ENCODE peak calls at places on chromosome 19, in eight cellular contexts. L is tibial nerve; Y is cardiac muscle cell; Z is CD4-positive, CD25-positive, alpha-beta regulatory T cell; J is Peyer's patch; R is AG04450; A is iPS DF 6.9; C is GM23338. D is an unnamed sample.

GRCh38 chr19:46791944-46792343 is 3.5 kb upstream of the SLC1A5 start:
- DNase-seq in Y (no peak), C (no peak), J (no peak), L (no peak), Z (peak), R (no peak), A (no peak), D (no peak)

GRCh38 chr19:47613165-47614146 is 4.5 kb downstream of the BICRA start:
- DNase-seq in C (peak), Z (no peak), J (no peak), L (no peak), Y (peak), R (peak), A (no peak), D (no peak)

GRCh38 chr19:35549174-35549788 is 3.9 kb downstream of the TMEM147 start:
- DNase-seq in R (no peak), L (peak), C (peak), A (no peak), J (peak), Z (peak), Y (peak), D (no peak)

GRCh38 chr19:15248648-15249559 is 16.7 kb upstream of the EPHX3 start:
- DNase-seq in L (peak), R (peak), A (no peak), Z (no peak), J (peak), C (no peak), Y (peak), D (peak)

GRCh38 chr19:51926426-51926783 is 867 bp upstream of the ZNF613 start:
- DNase-seq in A (no peak), L (no peak), C (no peak), R (no peak), Z (no peak), J (no peak), Y (no peak), D (no peak)

GRCh38 chr19:12052571-12053169 is at the start of gene ZNF878:
- DNase-seq in J (peak), R (peak), Z (peak), C (peak), A (peak), L (peak), Y (peak), D (peak)

GRCh38 chr19:48332351-48332661 is 7.0 kb downstream of the EMP3 start:
- DNase-seq in Y (no peak), A (no peak), Z (no peak), C (no peak), R (no peak), J (no peak), L (no peak), D (no peak)

GRCh38 chr19:16587031-16588023 is 15.1 kb upstream of the SLC35E1 start:
- DNase-seq in R (no peak), J (peak), L (peak), Z (peak), C (peak), Y (no peak), A (no peak), D (no peak)

GRCh38 chr19:19338082-19338481 is 17.5 kb downstream of the MAU2 start:
- DNase-seq in Y (no peak), Z (no peak), J (no peak), R (no peak), L (no peak), C (no peak), A (no peak), D (peak)

GRCh38 chr19:34120846-34121639 is 51.3 kb upstream of the LSM14A start:
- DNase-seq in Y (peak), L (peak), J (no peak), R (peak), C (peak), Z (peak), A (no peak), D (peak)

GRCh38 chr19:40831502-40832430 is 18.5 kb downstream of the CYP2A6 start:
- DNase-seq in Y (peak), J (no peak), A (no peak), R (peak), L (peak), C (no peak), Z (no peak), D (peak)

GRCh38 chr19:50046649-50047503 is 21.1 kb downstream of the ZNF473 start:
- DNase-seq in L (peak), R (no peak), Y (peak), C (peak), A (peak), Z (peak), J (peak), D (no peak)

GRCh38 chr19:50042363-50043024 is 16.7 kb downstream of the ZNF473 start:
- DNase-seq in Y (no peak), L (no peak), A (no peak), J (no peak), R (no peak), Z (no peak), C (no peak), D (no peak)

GRCh38 chr19:48319647-48320537 is 5.5 kb upstream of the EMP3 start:
- DNase-seq in L (peak), R (no peak), J (peak), C (peak), Y (peak), Z (peak), A (no peak), D (peak)

GRCh38 chr19:48635966-48636858 is 967 bp downstream of the DBP start:
- DNase-seq in C (peak), A (no peak), L (no peak), Z (peak), Y (no peak), R (no peak), J (no peak), D (no peak)

GRCh38 chr19:42121036-42121621 is 11.1 kb downstream of the POU2F2 start:
- DNase-seq in Y (no peak), J (no peak), L (no peak), R (no peak), C (no peak), Z (no peak), A (no peak), D (no peak)
- H3K4me3 ChIP-seq in Y (no peak), J (no peak), L (no peak), R (no peak), C (no peak), Z (no peak), A (no peak), D (no peak)

DNA sequence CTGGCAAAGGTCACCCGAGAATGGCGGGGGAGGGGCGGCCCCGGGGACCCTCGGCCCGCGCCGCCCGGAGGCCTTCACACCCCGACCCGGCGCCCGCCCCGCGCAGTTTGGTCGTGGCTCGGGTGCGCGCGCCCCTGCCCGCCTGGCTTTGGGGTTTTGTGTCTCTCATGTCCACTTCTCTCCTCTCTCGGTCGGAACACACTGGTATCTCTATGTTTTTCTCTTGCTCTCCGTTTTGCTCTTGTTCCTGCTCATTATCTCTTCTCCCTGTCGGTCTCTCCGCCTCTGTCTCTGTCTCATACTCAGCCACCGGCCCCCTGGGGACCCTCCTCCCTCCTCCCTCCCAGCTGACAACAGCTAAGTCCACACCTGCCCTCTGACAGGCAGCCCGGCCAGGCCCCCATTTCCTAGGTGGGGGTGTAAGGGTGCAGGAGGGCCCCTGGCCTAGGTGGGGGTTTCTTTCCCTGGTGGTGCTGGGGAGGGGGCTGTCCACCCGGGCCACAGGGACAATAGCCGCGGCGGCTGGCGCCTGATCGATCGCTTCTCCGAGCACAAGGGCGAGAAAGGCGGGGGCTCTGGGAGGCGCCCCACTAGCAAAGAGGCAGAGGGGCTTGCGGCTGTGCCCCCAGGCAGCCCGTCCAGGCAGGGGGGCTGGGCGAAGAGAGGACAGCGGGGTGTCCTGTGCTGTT is 2.3 kb downstream of the ONECUT3 start:
- DNase-seq in Y (no peak), L (no peak), Z (no peak), A (no peak), J (no peak), R (no peak), C (no peak), D (no peak)
- H3K4me3 ChIP-seq in Y (no peak), L (no peak), Z (no peak), A (no peak), J (no peak), R (no peak), C (peak), D (no peak)

GRCh38 chr19:8054169-8054568 is 1.6 kb downstream of the CCL25 start:
- DNase-seq in R (no peak), A (no peak), C (no peak), Z (no peak), Y (no peak), L (no peak), J (peak), D (no peak)

GRCh38 chr19:8046569-8047165 is 5.9 kb upstream of the CCL25 start:
- DNase-seq in R (no peak), L (no peak), A (no peak), Y (no peak), J (no peak), C (no peak), Z (no peak), D (no peak)

GRCh38 chr19:8052464-8052859 is at the start of gene CCL25:
- DNase-seq in C (no peak), J (no peak), R (no peak), Z (no peak), Y (no peak), L (no peak), A (no peak), D (no peak)

GRCh38 chr19:8045872-8046568 is 6.5 kb upstream of the CCL25 start:
- DNase-seq in R (no peak), L (no peak), C (no peak), Y (no peak), A (no peak), J (no peak), Z (no peak), D (no peak)

DNA sequence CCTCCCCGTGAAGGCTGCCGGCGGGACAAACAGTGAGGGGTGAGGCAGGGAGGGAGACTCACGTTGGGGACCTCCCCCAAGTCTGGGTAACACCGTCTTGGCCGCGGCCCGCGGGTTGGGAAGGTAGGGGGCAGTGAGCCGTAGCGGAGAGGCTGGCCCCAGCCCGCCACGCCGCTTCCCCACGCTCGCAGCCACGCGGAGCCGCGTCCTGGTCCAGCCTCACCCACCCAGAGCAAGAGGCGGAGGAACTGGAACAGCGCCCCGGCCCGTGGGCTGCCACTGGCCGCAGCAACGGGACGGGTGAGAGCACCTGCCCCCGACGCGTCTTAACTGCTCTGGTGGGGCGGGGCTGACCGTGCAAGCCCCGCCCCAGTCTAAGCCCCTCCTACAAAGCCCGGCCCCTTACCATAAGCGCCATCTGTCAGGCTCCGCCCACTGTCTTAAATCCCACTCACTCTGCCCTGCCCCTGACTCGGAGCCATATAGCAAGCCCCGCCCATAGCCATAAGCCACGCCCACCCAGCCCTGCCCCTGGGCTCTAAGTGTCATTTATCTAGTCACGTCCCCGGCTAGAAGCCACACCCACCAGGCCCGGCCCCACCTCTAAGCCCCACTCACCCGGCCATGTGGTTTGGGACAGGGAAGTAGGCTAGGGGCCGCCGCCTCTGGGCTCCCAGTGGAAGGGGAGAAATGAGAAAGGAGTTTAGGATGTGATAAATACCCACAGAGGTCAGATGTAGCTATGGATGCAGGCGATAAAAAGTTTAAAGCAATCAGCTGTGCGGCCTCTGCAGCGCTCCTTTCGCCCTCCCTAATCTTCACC is 2.1 kb upstream of the CCL25 start:
- DNase-seq in J (peak), Z (peak), R (peak), L (peak), A (peak), Y (peak), C (peak), D (peak)
- H3K4me3 ChIP-seq in J (peak), Z (no peak), R (peak), L (peak), A (peak), Y (peak), C (peak), D (peak)

GRCh38 chr19:10780368-10780767 is 55.6 kb downstream of the TMED1 start:
- DNase-seq in Z (no peak), Y (peak), A (no peak), J (peak), R (no peak), C (no peak), L (peak), D (peak)

GRCh38 chr19:10782795-10783194 is 53.2 kb downstream of the TMED1 start:
- DNase-seq in R (no peak), Z (no peak), L (no peak), Y (no peak), A (no peak), C (no peak), J (no peak), D (no peak)

GRCh38 chr19:10774893-10775292 is 57.0 kb downstream of the DNM2 start:
- DNase-seq in R (no peak), J (no peak), C (no peak), Z (no peak), L (no peak), Y (no peak), A (no peak), D (no peak)

GRCh38 chr19:10773969-10774368 is 56.1 kb downstream of the DNM2 start:
- DNase-seq in Y (no peak), R (no peak), Z (no peak), L (no peak), A (no peak), J (no peak), C (no peak), D (no peak)

GRCh38 chr19:10776900-10777650 is 58.9 kb downstream of the TMED1 start:
- DNase-seq in A (no peak), L (no peak), R (no peak), C (no peak), J (peak), Y (no peak), Z (no peak), D (no peak)
- H3K4me3 ChIP-seq in A (no peak), L (no peak), R (no peak), C (no peak), J (no peak), Y (no peak), Z (no peak), D (no peak)

GRCh38 chr19:38251564-38252051 is 4.6 kb downstream of the PPP1R14A start:
- DNase-seq in C (peak), A (no peak), Z (no peak), J (no peak), Y (peak), R (no peak), L (peak), D (no peak)

GRCh38 chr19:38248421-38248820 is 7.8 kb downstream of the PPP1R14A start:
- DNase-seq in A (no peak), J (peak), Y (no peak), C (no peak), L (no peak), R (no peak), Z (no peak), D (no peak)

GRCh38 chr19:38252385-38252784 is 3.8 kb downstream of the PPP1R14A start:
- DNase-seq in L (no peak), R (no peak), Z (no peak), C (no peak), A (no peak), J (no peak), Y (no peak), D (no peak)

GRCh38 chr19:38250821-38251563 is 5.2 kb downstream of the PPP1R14A start:
- DNase-seq in Z (no peak), R (no peak), J (peak), L (peak), A (no peak), C (peak), Y (peak), D (no peak)

GRCh38 chr19:38250428-38250820 is 5.8 kb downstream of the PPP1R14A start:
- DNase-seq in J (no peak), C (no peak), Y (no peak), L (no peak), A (no peak), R (no peak), Z (no peak), D (no peak)
- H3K4me3 ChIP-seq in J (no peak), C (peak), Y (no peak), L (no peak), A (no peak), R (no peak), Z (no peak), D (no peak)

GRCh38 chr19:1839658-1840540 is 8.4 kb downstream of the REXO1 start:
- DNase-seq in A (no peak), Z (no peak), Y (no peak), R (no peak), J (peak), C (no peak), L (no peak), D (no peak)
- H3K4me3 ChIP-seq in A (no peak), Z (no peak), Y (no peak), R (no peak), J (no peak), C (no peak), L (no peak), D (no peak)

GRCh38 chr19:14139944-14140343 is 3.6 kb upstream of the ASF1B start:
- DNase-seq in R (no peak), Z (no peak), Y (peak), C (no peak), L (no peak), A (no peak), J (no peak), D (no peak)

GRCh38 chr19:14135355-14135754 is 1.0 kb downstream of the ASF1B start:
- DNase-seq in Z (no peak), Y (no peak), J (no peak), L (no peak), C (no peak), R (no peak), A (no peak), D (no peak)

GRCh38 chr19:14135985-14136508 is 342 bp downstream of the ASF1B start:
- DNase-seq in C (no peak), R (no peak), L (no peak), Z (no peak), Y (no peak), A (no peak), J (no peak), D (no peak)

GRCh38 chr19:14138576-14139265 is 2.3 kb upstream of the ASF1B start:
- DNase-seq in J (no peak), R (no peak), C (no peak), Z (no peak), Y (peak), L (no peak), A (no peak), D (no peak)

GRCh38 chr19:14136509-14137281 is at the start of gene ASF1B:
- DNase-seq in C (peak), J (peak), R (peak), A (peak), Z (peak), Y (peak), L (peak), D (peak)
- H3K4me3 ChIP-seq in C (peak), J (peak), R (peak), A (peak), Z (peak), Y (peak), L (peak), D (peak)

GRCh38 chr19:56543776-56544175 is 5.0 kb downstream of the ZFP28 start:
- DNase-seq in L (no peak), J (no peak), C (no peak), R (no peak), Z (no peak), Y (no peak), A (no peak), D (no peak)

GRCh38 chr19:56537442-56537841 is 1.3 kb upstream of the ZFP28 start:
- DNase-seq in J (no peak), C (no peak), L (no peak), Z (no peak), A (no peak), Y (no peak), R (no peak), D (no peak)

GRCh38 chr19:56538761-56539263 is at the start of gene ZFP28:
- DNase-seq in Z (no peak), A (no peak), R (no peak), L (peak), J (peak), C (peak), Y (no peak), D (no peak)

DNA sequence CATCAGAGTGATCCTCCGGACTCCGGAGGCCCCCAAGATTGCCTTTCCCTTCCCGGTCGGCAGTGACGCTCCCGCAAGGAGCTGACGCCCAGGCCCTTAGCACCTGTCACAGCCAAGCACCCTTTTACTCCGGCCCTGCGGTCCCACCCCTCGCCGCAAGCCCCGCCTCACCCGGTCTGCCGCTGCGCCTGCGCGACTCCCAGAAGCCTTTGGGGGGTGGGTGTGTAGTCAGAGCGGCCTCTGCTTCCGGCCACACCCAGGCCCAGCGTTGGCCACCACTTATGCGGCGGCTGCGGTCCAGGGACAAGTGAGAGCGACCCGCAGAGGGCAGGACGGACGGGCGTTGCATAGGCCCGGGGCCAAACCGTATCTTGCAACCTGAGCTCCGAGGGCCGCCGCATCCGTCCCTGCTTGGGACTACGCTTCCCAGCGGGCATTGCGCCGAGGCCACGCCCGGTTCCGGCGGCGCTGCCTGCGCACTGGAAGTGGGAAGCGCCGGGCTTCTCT is 441 bp upstream of the ZFP28 start:
- DNase-seq in L (peak), C (peak), Y (peak), J (peak), R (peak), Z (peak), A (peak), D (peak)
- H3K4me3 ChIP-seq in L (peak), C (peak), Y (peak), J (peak), R (peak), Z (peak), A (peak), D (peak)

DNA sequence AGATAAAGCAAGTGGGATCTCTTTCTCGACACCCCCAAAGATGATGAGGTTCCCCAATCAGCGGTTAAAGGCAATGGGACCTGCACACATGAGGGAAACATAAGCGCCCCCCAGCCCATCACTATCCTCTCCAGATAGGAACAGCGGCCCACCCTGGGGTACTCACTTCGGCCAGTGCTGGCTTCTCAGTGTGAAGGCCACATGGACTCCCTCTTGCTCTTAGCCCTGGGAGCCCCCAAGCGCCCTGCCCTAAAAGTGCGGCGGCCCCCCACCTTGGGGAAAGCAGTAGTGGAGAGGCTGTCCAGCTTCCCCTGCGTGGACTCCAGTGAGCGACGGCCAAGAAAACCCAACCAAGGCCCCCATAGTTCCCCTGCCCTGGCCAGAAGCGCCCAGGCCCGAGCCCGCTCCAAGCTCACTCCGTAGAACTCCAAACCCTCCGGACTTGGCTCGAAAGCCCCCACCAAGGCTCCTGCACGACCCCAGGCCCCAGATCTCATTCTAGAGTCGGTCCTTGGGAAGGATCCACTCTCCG is 1.0 kb downstream of the CACNA1A start:
- DNase-seq in C (no peak), A (no peak), L (no peak), Y (no peak), R (no peak), Z (no peak), J (no peak), D (no peak)
- H3K4me3 ChIP-seq in C (peak), A (peak), L (no peak), Y (no peak), R (peak), Z (no peak), J (no peak), D (peak)

D was measured in skeletal muscle cell.